ENCODE peak calls at places on chromosomes 1 and 21, in six cellular contexts. S is T47D, O is PC-9, M is ecto neural progenitor cell, G is NCI-H2029, F is T-cell. L is an unnamed sample.

GRCh38 chr1:204417231-204417997 is 5.8 kb upstream of the PPP1R15B start:
- DNase-seq in S (peak; percentile 83), O (peak; percentile 96), M (no peak), G (no peak), F (no peak), L (no peak)

GRCh38 chr1:10903826-10904225 is 107.4 kb upstream of the CASZ1 start:
- DNase-seq in S (no peak), O (no peak), M (no peak), G (no peak), F (peak; percentile 12), L (no peak)

GRCh38 chr1:201542166-201543045 is 3.5 kb downstream of the NAV1 start:
- DNase-seq in S (no peak), O (no peak), M (no peak), G (no peak), F (no peak), L (no peak)

GRCh38 chr1:146001734-146002133 is 5.4 kb upstream of the TXNIP start:
- DNase-seq in S (no peak), O (no peak), M (no peak), G (no peak), F (no peak), L (no peak)

GRCh38 chr1:212153635-212154034 is 118.1 kb downstream of the DTL start:
- DNase-seq in S (no peak), O (no peak), M (no peak), G (no peak), F (no peak), L (no peak)

GRCh38 chr1:107807405-107807804 is 157.6 kb downstream of the VAV3 start:
- DNase-seq in S (no peak), O (no peak), M (no peak), G (no peak), F (no peak), L (no peak)

GRCh38 chr1:176517484-176517883 is 54.5 kb downstream of the PAPPA2 start:
- DNase-seq in S (no peak), O (peak; percentile 60), M (no peak), G (no peak), F (no peak), L (no peak)

GRCh38 chr1:55015731-55016620 is 17.2 kb downstream of the BSND start:
- DNase-seq in S (no peak), O (no peak), M (no peak), G (no peak), F (no peak), L (no peak)

GRCh38 chr1:234656981-234657651 is 47.1 kb upstream of the IRF2BP2 start:
- DNase-seq in S (peak; percentile 89), O (peak; percentile 95), M (no peak), G (no peak), F (no peak), L (no peak)

GRCh38 chr1:159828916-159829634 is 2.4 kb downstream of the SLAMF8 start:
- DNase-seq in S (peak; percentile 73), O (no peak), M (peak; percentile 68), G (no peak), F (no peak), L (no peak)

GRCh38 chr1:99131541-99131940 is 126.9 kb upstream of the PLPPR5 start:
- DNase-seq in S (no peak), O (no peak), M (no peak), G (no peak), F (no peak), L (no peak)

GRCh38 chr1:95974586-95974985 is 740.6 kb downstream of the RWDD3 start:
- DNase-seq in S (no peak), O (no peak), M (no peak), G (no peak), F (no peak), L (no peak)

GRCh38 chr1:6578624-6579373 is 995 bp upstream of the ZBTB48 start:
- DNase-seq in S (no peak), O (no peak), M (no peak), G (no peak), F (no peak), L (no peak)

GRCh38 chr1:16092923-16093511 is 19.6 kb upstream of the FAM131C start:
- DNase-seq in S (no peak), O (no peak), M (no peak), G (no peak), F (no peak), L (no peak)

GRCh38 chr1:180167021-180167701 is 12.5 kb downstream of the QSOX1 start:
- DNase-seq in S (no peak), O (no peak), M (no peak), G (no peak), F (no peak), L (no peak)

GRCh38 chr1:26998319-26999300 is 5.1 kb downstream of the TRNP1 start:
- DNase-seq in S (no peak), O (no peak), M (no peak), G (no peak), F (no peak), L (no peak)

GRCh38 chr1:111221633-111222286 is 5.8 kb upstream of the CHI3L2 start:
- DNase-seq in S (no peak), O (no peak), M (no peak), G (no peak), F (peak; percentile 53), L (no peak)

GRCh38 chr1:77030401-77031100 is 163.3 kb downstream of the ST6GALNAC5 start:
- DNase-seq in S (no peak), O (no peak), M (no peak), G (no peak), F (no peak), L (no peak)

GRCh38 chr21:45994738-45995685 is 13.4 kb downstream of the COL6A1 start:
- DNase-seq in S (no peak), O (no peak), M (no peak), G (no peak), F (no peak), L (no peak)

L was measured in upper lobe of left lung.